ENCODE peak calls at places on chromosome 6, in ten cellular contexts. One of them, this sample, is unnamed.

GRCh38 chr6:152701081-152701862 is 3.6 kb downstream of the MYCT1 start:
- DNase-seq in C1 segment of cervical spinal cord: no peak
- DNase-seq in fibroblast of mammary gland: no peak
- DNase-seq in Ammon's horn: no peak
- DNase-seq in central memory CD4-positive, alpha-beta T cell: no peak
- DNase-seq in RWPE1: no peak
- DNase-seq in SK-MEL-5: peak
- DNase-seq in NCI-H1694 treated with DMSO at 0.1 percent for 48 hours: no peak
- DNase-seq in GM20000: no peak
- DNase-seq in GM12891: no peak
- DNase-seq in this sample: no peak

GRCh38 chr6:18226451-18226850 is 37.9 kb downstream of the DEK start:
- DNase-seq in C1 segment of cervical spinal cord: no peak
- DNase-seq in fibroblast of mammary gland: peak
- DNase-seq in Ammon's horn: no peak
- DNase-seq in central memory CD4-positive, alpha-beta T cell: no peak
- DNase-seq in RWPE1: no peak
- DNase-seq in SK-MEL-5: no peak
- DNase-seq in NCI-H1694 treated with DMSO at 0.1 percent for 48 hours: no peak
- DNase-seq in GM20000: no peak
- DNase-seq in GM12891: no peak
- DNase-seq in this sample: no peak

GRCh38 chr6:147508073-147508870 is at the start of gene SAMD5:
- DNase-seq in C1 segment of cervical spinal cord: no peak
- DNase-seq in fibroblast of mammary gland: peak
- DNase-seq in Ammon's horn: no peak
- DNase-seq in central memory CD4-positive, alpha-beta T cell: no peak
- DNase-seq in RWPE1: peak
- DNase-seq in SK-MEL-5: peak
- DNase-seq in NCI-H1694 treated with DMSO at 0.1 percent for 48 hours: no peak
- DNase-seq in GM20000: peak
- DNase-seq in GM12891: peak
- DNase-seq in this sample: no peak

GRCh38 chr6:45676376-45676775 is 298.6 kb upstream of the SUPT3H start:
- DNase-seq in C1 segment of cervical spinal cord: no peak
- DNase-seq in fibroblast of mammary gland: no peak
- DNase-seq in Ammon's horn: no peak
- DNase-seq in central memory CD4-positive, alpha-beta T cell: no peak
- DNase-seq in RWPE1: no peak
- DNase-seq in SK-MEL-5: no peak
- DNase-seq in NCI-H1694 treated with DMSO at 0.1 percent for 48 hours: no peak
- DNase-seq in GM20000: no peak
- DNase-seq in GM12891: no peak
- DNase-seq in this sample: no peak

GRCh38 chr6:108438918-108439317 is 121.8 kb upstream of the FOXO3 start:
- DNase-seq in C1 segment of cervical spinal cord: no peak
- DNase-seq in fibroblast of mammary gland: peak
- DNase-seq in Ammon's horn: no peak
- DNase-seq in central memory CD4-positive, alpha-beta T cell: no peak
- DNase-seq in RWPE1: no peak
- DNase-seq in SK-MEL-5: no peak
- DNase-seq in NCI-H1694 treated with DMSO at 0.1 percent for 48 hours: no peak
- DNase-seq in GM20000: no peak
- DNase-seq in GM12891: no peak
- DNase-seq in this sample: no peak

GRCh38 chr6:159578629-159579028 is 114.4 kb downstream of the SOD2 start:
- DNase-seq in C1 segment of cervical spinal cord: no peak
- DNase-seq in fibroblast of mammary gland: peak
- DNase-seq in Ammon's horn: no peak
- DNase-seq in central memory CD4-positive, alpha-beta T cell: no peak
- DNase-seq in RWPE1: peak
- DNase-seq in SK-MEL-5: no peak
- DNase-seq in NCI-H1694 treated with DMSO at 0.1 percent for 48 hours: no peak
- DNase-seq in GM20000: no peak
- DNase-seq in GM12891: no peak
- DNase-seq in this sample: no peak

GRCh38 chr6:168514216-168514615 is 73.2 kb downstream of the SMOC2 start:
- DNase-seq in C1 segment of cervical spinal cord: no peak
- DNase-seq in fibroblast of mammary gland: peak
- DNase-seq in Ammon's horn: no peak
- DNase-seq in central memory CD4-positive, alpha-beta T cell: no peak
- DNase-seq in RWPE1: no peak
- DNase-seq in SK-MEL-5: peak
- DNase-seq in NCI-H1694 treated with DMSO at 0.1 percent for 48 hours: no peak
- DNase-seq in GM20000: no peak
- DNase-seq in GM12891: no peak
- DNase-seq in this sample: no peak

GRCh38 chr6:142702501-142703460 is 242.2 kb downstream of the HIVEP2 start:
- DNase-seq in C1 segment of cervical spinal cord: peak
- DNase-seq in fibroblast of mammary gland: no peak
- DNase-seq in Ammon's horn: peak
- DNase-seq in central memory CD4-positive, alpha-beta T cell: no peak
- DNase-seq in RWPE1: no peak
- DNase-seq in SK-MEL-5: no peak
- DNase-seq in NCI-H1694 treated with DMSO at 0.1 percent for 48 hours: peak
- DNase-seq in GM20000: peak
- DNase-seq in GM12891: no peak
- DNase-seq in this sample: no peak

GRCh38 chr6:73264446-73264845 is 1.4 kb upstream of the KHDC1 start:
- DNase-seq in C1 segment of cervical spinal cord: no peak
- DNase-seq in fibroblast of mammary gland: no peak
- DNase-seq in Ammon's horn: no peak
- DNase-seq in central memory CD4-positive, alpha-beta T cell: no peak
- DNase-seq in RWPE1: peak
- DNase-seq in SK-MEL-5: no peak
- DNase-seq in NCI-H1694 treated with DMSO at 0.1 percent for 48 hours: no peak
- DNase-seq in GM20000: peak
- DNase-seq in GM12891: no peak
- DNase-seq in this sample: no peak

GRCh38 chr6:22218410-22218809 is 78.4 kb downstream of the PRL start:
- DNase-seq in C1 segment of cervical spinal cord: no peak
- DNase-seq in fibroblast of mammary gland: no peak
- DNase-seq in Ammon's horn: no peak
- DNase-seq in central memory CD4-positive, alpha-beta T cell: no peak
- DNase-seq in RWPE1: no peak
- DNase-seq in SK-MEL-5: no peak
- DNase-seq in NCI-H1694 treated with DMSO at 0.1 percent for 48 hours: no peak
- DNase-seq in GM20000: no peak
- DNase-seq in GM12891: no peak
- DNase-seq in this sample: no peak

GRCh38 chr6:220736-221475 is 71.4 kb upstream of the DUSP22 start:
- DNase-seq in C1 segment of cervical spinal cord: no peak
- DNase-seq in fibroblast of mammary gland: peak
- DNase-seq in Ammon's horn: no peak
- DNase-seq in central memory CD4-positive, alpha-beta T cell: no peak
- DNase-seq in RWPE1: no peak
- DNase-seq in SK-MEL-5: no peak
- DNase-seq in NCI-H1694 treated with DMSO at 0.1 percent for 48 hours: no peak
- DNase-seq in GM20000: no peak
- DNase-seq in GM12891: no peak
- DNase-seq in this sample: no peak

GRCh38 chr6:103870970-103871369 is 988.7 kb downstream of the HACE1 start:
- DNase-seq in C1 segment of cervical spinal cord: no peak
- DNase-seq in fibroblast of mammary gland: no peak
- DNase-seq in Ammon's horn: no peak
- DNase-seq in central memory CD4-positive, alpha-beta T cell: no peak
- DNase-seq in RWPE1: no peak
- DNase-seq in SK-MEL-5: no peak
- DNase-seq in NCI-H1694 treated with DMSO at 0.1 percent for 48 hours: no peak
- DNase-seq in GM20000: no peak
- DNase-seq in GM12891: no peak
- DNase-seq in this sample: peak

This sample was measured in SK-N-MC.